ENCODE peak calls at places on chromosomes 6 and 20, in nine cellular contexts. One of them, this sample, is unnamed.

GRCh38 chr20:23586735-23587525 is 18.6 kb upstream of the CST9L start:
- DNase-seq in SJSA1: no peak
- DNase-seq in IMR-90: no peak
- DNase-seq in uterus: no peak
- DNase-seq in brain microvascular endothelial cell: no peak
- DNase-seq in sigmoid colon: no peak
- DNase-seq in OCI-LY7: no peak
- DNase-seq in ovary: no peak
- DNase-seq in HepG2: peak
- DNase-seq in this sample: no peak

GRCh38 chr6:150567360-150567759 is 32.3 kb upstream of the PLEKHG1 start:
- DNase-seq in SJSA1: no peak
- DNase-seq in IMR-90: no peak
- DNase-seq in uterus: no peak
- DNase-seq in brain microvascular endothelial cell: no peak
- DNase-seq in sigmoid colon: no peak
- DNase-seq in OCI-LY7: no peak
- DNase-seq in ovary: no peak
- DNase-seq in HepG2: peak
- DNase-seq in this sample: no peak

GRCh38 chr6:158744986-158745430 is 74.2 kb downstream of the EZR start:
- DNase-seq in SJSA1: no peak
- DNase-seq in IMR-90: no peak
- DNase-seq in uterus: no peak
- DNase-seq in brain microvascular endothelial cell: no peak
- DNase-seq in sigmoid colon: no peak
- DNase-seq in OCI-LY7: no peak
- DNase-seq in ovary: no peak
- DNase-seq in HepG2: no peak
- DNase-seq in this sample: no peak

GRCh38 chr6:90458353-90459224 is 128.3 kb downstream of the MAP3K7 start:
- DNase-seq in SJSA1: no peak
- DNase-seq in IMR-90: no peak
- DNase-seq in uterus: no peak
- DNase-seq in brain microvascular endothelial cell: no peak
- DNase-seq in sigmoid colon: no peak
- DNase-seq in OCI-LY7: peak
- DNase-seq in ovary: no peak
- DNase-seq in HepG2: no peak
- DNase-seq in this sample: no peak

GRCh38 chr6:34065470-34066283 is 80.2 kb downstream of the GRM4 start:
- DNase-seq in SJSA1: no peak
- DNase-seq in IMR-90: no peak
- DNase-seq in uterus: no peak
- DNase-seq in brain microvascular endothelial cell: no peak
- DNase-seq in sigmoid colon: no peak
- DNase-seq in OCI-LY7: no peak
- DNase-seq in ovary: no peak
- DNase-seq in HepG2: no peak
- DNase-seq in this sample: no peak

GRCh38 chr6:34359438-34360158 is 32.9 kb downstream of the NUDT3 start:
- DNase-seq in SJSA1: no peak
- DNase-seq in IMR-90: peak
- DNase-seq in uterus: no peak
- DNase-seq in brain microvascular endothelial cell: peak
- DNase-seq in sigmoid colon: no peak
- DNase-seq in OCI-LY7: no peak
- DNase-seq in ovary: no peak
- DNase-seq in HepG2: no peak
- DNase-seq in this sample: no peak

GRCh38 chr6:29847871-29848630 is 20.4 kb downstream of the HLA-G start:
- DNase-seq in SJSA1: peak
- DNase-seq in IMR-90: peak
- DNase-seq in uterus: peak
- DNase-seq in brain microvascular endothelial cell: peak
- DNase-seq in sigmoid colon: peak
- DNase-seq in OCI-LY7: peak
- DNase-seq in ovary: peak
- DNase-seq in HepG2: peak
- DNase-seq in this sample: peak

GRCh38 chr6:39517763-39518162 is 195.3 kb upstream of the KCNK16 start:
- DNase-seq in SJSA1: no peak
- DNase-seq in IMR-90: no peak
- DNase-seq in uterus: no peak
- DNase-seq in brain microvascular endothelial cell: peak
- DNase-seq in sigmoid colon: no peak
- DNase-seq in OCI-LY7: no peak
- DNase-seq in ovary: no peak
- DNase-seq in HepG2: no peak
- DNase-seq in this sample: no peak

GRCh38 chr6:68760486-68760885 is 125.4 kb downstream of the ADGRB3 start:
- DNase-seq in SJSA1: no peak
- DNase-seq in IMR-90: no peak
- DNase-seq in uterus: no peak
- DNase-seq in brain microvascular endothelial cell: no peak
- DNase-seq in sigmoid colon: no peak
- DNase-seq in OCI-LY7: no peak
- DNase-seq in ovary: no peak
- DNase-seq in HepG2: no peak
- DNase-seq in this sample: no peak

GRCh38 chr6:17584241-17584803 is 15.8 kb upstream of the FAM8A1 start:
- DNase-seq in SJSA1: no peak
- DNase-seq in IMR-90: peak
- DNase-seq in uterus: peak
- DNase-seq in brain microvascular endothelial cell: peak
- DNase-seq in sigmoid colon: peak
- DNase-seq in OCI-LY7: peak
- DNase-seq in ovary: peak
- DNase-seq in HepG2: peak
- DNase-seq in this sample: no peak

GRCh38 chr6:32370510-32370909 is 1.2 kb downstream of the TSBP1 start:
- DNase-seq in SJSA1: no peak
- DNase-seq in IMR-90: no peak
- DNase-seq in uterus: no peak
- DNase-seq in brain microvascular endothelial cell: no peak
- DNase-seq in sigmoid colon: no peak
- DNase-seq in OCI-LY7: no peak
- DNase-seq in ovary: no peak
- DNase-seq in HepG2: no peak
- DNase-seq in this sample: no peak

GRCh38 chr20:2738734-2739398 is 46.3 kb downstream of the EBF4 start:
- DNase-seq in SJSA1: peak
- DNase-seq in IMR-90: no peak
- DNase-seq in uterus: no peak
- DNase-seq in brain microvascular endothelial cell: no peak
- DNase-seq in sigmoid colon: no peak
- DNase-seq in OCI-LY7: no peak
- DNase-seq in ovary: no peak
- DNase-seq in HepG2: no peak
- DNase-seq in this sample: no peak

GRCh38 chr6:626236-626635 is 30.7 kb downstream of the HUS1B start:
- DNase-seq in SJSA1: peak
- DNase-seq in IMR-90: peak
- DNase-seq in uterus: no peak
- DNase-seq in brain microvascular endothelial cell: peak
- DNase-seq in sigmoid colon: no peak
- DNase-seq in OCI-LY7: no peak
- DNase-seq in ovary: no peak
- DNase-seq in HepG2: no peak
- DNase-seq in this sample: no peak

GRCh38 chr6:11722224-11722623 is 56.4 kb downstream of the ADTRP start:
- DNase-seq in SJSA1: no peak
- DNase-seq in IMR-90: no peak
- DNase-seq in uterus: no peak
- DNase-seq in brain microvascular endothelial cell: no peak
- DNase-seq in sigmoid colon: no peak
- DNase-seq in OCI-LY7: no peak
- DNase-seq in ovary: no peak
- DNase-seq in HepG2: no peak
- DNase-seq in this sample: no peak

GRCh38 chr6:89045585-89045984 is 35.0 kb upstream of the PNRC1 start:
- DNase-seq in SJSA1: no peak
- DNase-seq in IMR-90: no peak
- DNase-seq in uterus: no peak
- DNase-seq in brain microvascular endothelial cell: no peak
- DNase-seq in sigmoid colon: no peak
- DNase-seq in OCI-LY7: no peak
- DNase-seq in ovary: no peak
- DNase-seq in HepG2: no peak
- DNase-seq in this sample: no peak

GRCh38 chr6:77368660-77369313 is 94.5 kb downstream of the HTR1B start:
- DNase-seq in SJSA1: no peak
- DNase-seq in IMR-90: peak
- DNase-seq in uterus: no peak
- DNase-seq in brain microvascular endothelial cell: no peak
- DNase-seq in sigmoid colon: no peak
- DNase-seq in OCI-LY7: no peak
- DNase-seq in ovary: no peak
- DNase-seq in HepG2: no peak
- DNase-seq in this sample: peak

DNA sequence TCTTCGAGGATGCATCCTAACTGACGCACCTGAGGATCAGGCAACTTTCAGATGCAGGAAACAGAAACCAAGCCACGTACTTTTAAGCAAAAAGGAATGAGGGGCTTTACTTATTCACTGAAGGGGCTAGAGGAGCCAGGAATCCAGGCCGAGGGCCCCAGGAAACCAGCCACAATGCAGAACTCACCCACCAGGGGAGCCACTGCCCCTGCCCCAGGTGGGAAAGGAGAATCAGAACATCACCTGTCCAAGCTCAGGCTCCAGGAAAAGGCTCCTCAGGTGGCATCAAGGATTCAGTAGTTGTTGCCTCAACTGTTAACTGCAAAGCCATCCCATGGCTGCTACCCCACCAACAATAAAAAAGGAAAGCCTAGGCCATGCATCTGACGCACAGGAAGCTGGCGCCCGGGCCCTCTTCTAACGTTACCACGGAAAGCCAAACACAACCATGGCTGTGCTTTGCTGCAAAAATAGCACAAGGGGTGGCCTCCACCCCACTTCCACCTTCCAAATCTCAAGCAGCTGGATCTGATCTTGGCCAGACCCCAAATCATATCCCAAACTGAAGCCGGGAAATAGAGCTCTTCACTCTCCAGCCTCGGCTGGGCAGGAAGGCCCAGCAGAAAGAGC is 121.0 kb downstream of the PREX1 start:
- DNase-seq in SJSA1: no peak
- DNase-seq in IMR-90: no peak
- DNase-seq in uterus: no peak
- DNase-seq in brain microvascular endothelial cell: no peak
- DNase-seq in sigmoid colon: peak
- DNase-seq in OCI-LY7: no peak
- DNase-seq in ovary: no peak
- DNase-seq in HepG2: no peak
- DNase-seq in this sample: no peak
- H3K27ac ChIP-seq in SJSA1: no peak
- H3K27ac ChIP-seq in IMR-90: no peak
- H3K27ac ChIP-seq in uterus: no peak
- H3K27ac ChIP-seq in brain microvascular endothelial cell: no peak
- H3K27ac ChIP-seq in sigmoid colon: peak
- H3K27ac ChIP-seq in OCI-LY7: no peak
- H3K27ac ChIP-seq in ovary: no peak
- H3K27ac ChIP-seq in HepG2: no peak
- H3K27ac ChIP-seq in this sample: peak

DNA sequence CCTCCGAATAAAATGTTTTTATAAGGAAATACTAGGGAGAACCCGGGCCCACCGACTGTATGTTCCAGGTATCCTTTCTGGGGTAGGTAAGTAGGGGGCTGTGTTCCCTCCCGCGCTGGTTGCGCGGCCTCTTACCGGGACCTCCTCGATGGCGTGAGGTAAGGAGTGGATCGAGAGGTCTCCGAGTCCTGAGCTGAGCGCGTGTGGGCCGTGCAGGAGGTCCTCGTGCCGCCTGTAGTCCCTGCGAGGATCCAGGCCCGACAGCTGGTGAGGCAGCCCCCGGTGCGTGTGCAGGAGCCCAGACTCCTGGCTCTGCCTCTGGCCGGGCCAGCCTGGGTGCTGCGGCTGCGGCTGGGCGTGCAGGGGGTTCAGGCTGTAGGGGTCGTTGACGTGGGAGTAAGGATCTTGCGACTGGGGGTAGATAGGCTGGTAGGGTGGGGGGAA is 5.1 kb downstream of the TFAP2A start:
- DNase-seq in SJSA1: peak
- DNase-seq in IMR-90: no peak
- DNase-seq in uterus: no peak
- DNase-seq in brain microvascular endothelial cell: no peak
- DNase-seq in sigmoid colon: no peak
- DNase-seq in OCI-LY7: no peak
- DNase-seq in ovary: no peak
- DNase-seq in HepG2: no peak
- DNase-seq in this sample: no peak
- H3K4me3 ChIP-seq in SJSA1: peak
- H3K4me3 ChIP-seq in IMR-90: peak
- H3K4me3 ChIP-seq in uterus: no peak
- H3K4me3 ChIP-seq in brain microvascular endothelial cell: peak
- H3K4me3 ChIP-seq in sigmoid colon: peak
- H3K4me3 ChIP-seq in OCI-LY7: no peak
- H3K4me3 ChIP-seq in ovary: no peak
- H3K4me3 ChIP-seq in HepG2: no peak
- H3K4me3 ChIP-seq in this sample: no peak

GRCh38 chr20:59101956-59102355 is 59.4 kb upstream of the PRELID3B start:
- DNase-seq in SJSA1: no peak
- DNase-seq in IMR-90: no peak
- DNase-seq in uterus: no peak
- DNase-seq in brain microvascular endothelial cell: no peak
- DNase-seq in sigmoid colon: no peak
- DNase-seq in OCI-LY7: no peak
- DNase-seq in ovary: no peak
- DNase-seq in HepG2: no peak
- DNase-seq in this sample: no peak

GRCh38 chr20:59105581-59105980 is 58.0 kb upstream of the ZNF831 start:
- DNase-seq in SJSA1: no peak
- DNase-seq in IMR-90: no peak
- DNase-seq in uterus: no peak
- DNase-seq in brain microvascular endothelial cell: no peak
- DNase-seq in sigmoid colon: no peak
- DNase-seq in OCI-LY7: no peak
- DNase-seq in ovary: no peak
- DNase-seq in HepG2: no peak
- DNase-seq in this sample: no peak

GRCh38 chr20:59104848-59105247 is 58.8 kb upstream of the ZNF831 start:
- DNase-seq in SJSA1: no peak
- DNase-seq in IMR-90: no peak
- DNase-seq in uterus: no peak
- DNase-seq in brain microvascular endothelial cell: no peak
- DNase-seq in sigmoid colon: no peak
- DNase-seq in OCI-LY7: no peak
- DNase-seq in ovary: no peak
- DNase-seq in HepG2: no peak
- DNase-seq in this sample: no peak

GRCh38 chr20:59102722-59103415 is 60.3 kb upstream of the PRELID3B start:
- DNase-seq in SJSA1: no peak
- DNase-seq in IMR-90: no peak
- DNase-seq in uterus: no peak
- DNase-seq in brain microvascular endothelial cell: no peak
- DNase-seq in sigmoid colon: no peak
- DNase-seq in OCI-LY7: no peak
- DNase-seq in ovary: no peak
- DNase-seq in HepG2: no peak
- DNase-seq in this sample: no peak
- H3K27ac ChIP-seq in SJSA1: no peak
- H3K27ac ChIP-seq in IMR-90: no peak
- H3K27ac ChIP-seq in uterus: no peak
- H3K27ac ChIP-seq in brain microvascular endothelial cell: no peak
- H3K27ac ChIP-seq in sigmoid colon: no peak
- H3K27ac ChIP-seq in OCI-LY7: no peak
- H3K27ac ChIP-seq in ovary: no peak
- H3K27ac ChIP-seq in HepG2: no peak
- H3K27ac ChIP-seq in this sample: peak

GRCh38 chr6:44217332-44218143 is 812 bp downstream of the MYMX start:
- DNase-seq in SJSA1: no peak
- DNase-seq in IMR-90: peak
- DNase-seq in uterus: no peak
- DNase-seq in brain microvascular endothelial cell: peak
- DNase-seq in sigmoid colon: peak
- DNase-seq in OCI-LY7: no peak
- DNase-seq in ovary: peak
- DNase-seq in HepG2: no peak
- DNase-seq in this sample: no peak
- H3K4me3 ChIP-seq in SJSA1: no peak
- H3K4me3 ChIP-seq in IMR-90: no peak
- H3K4me3 ChIP-seq in uterus: no peak
- H3K4me3 ChIP-seq in brain microvascular endothelial cell: no peak
- H3K4me3 ChIP-seq in sigmoid colon: no peak
- H3K4me3 ChIP-seq in OCI-LY7: no peak
- H3K4me3 ChIP-seq in ovary: no peak
- H3K4me3 ChIP-seq in HepG2: peak
- H3K4me3 ChIP-seq in this sample: no peak